ENCODE peak calls at places on chromosomes 12 and 14, in nine cellular contexts. One of them, this sample, is unnamed.
A peak's percentile ranks its signal among the peaks of the same experiment; 100 is the strongest.

GRCh38 chr14:101122855-101123129 is 219.3 kb upstream of the RTL1 start:
- DNase-seq in SJCRH30: peak; percentile 1
- DNase-seq in ovary: no peak
- DNase-seq in SIG-M5: no peak
- DNase-seq in NCI-H748 treated with DMSO at 0.1 percent for 48 hours: no peak
- DNase-seq in GM03348: no peak
- DNase-seq in effector memory CD4-positive, alpha-beta T cell: no peak
- DNase-seq in upper lobe of right lung: no peak
- DNase-seq in activated gamma-delta T cell treated with anti-CD3 and anti-CD28 coated beads, Interleukin-2, amount 50 U/mL, for 16 hours: no peak
- DNase-seq in this sample: no peak

GRCh38 chr12:103806807-103807206 is 34.2 kb downstream of the NT5DC3 start:
- DNase-seq in SJCRH30: no peak
- DNase-seq in ovary: no peak
- DNase-seq in SIG-M5: peak; percentile 42
- DNase-seq in NCI-H748 treated with DMSO at 0.1 percent for 48 hours: no peak
- DNase-seq in GM03348: no peak
- DNase-seq in effector memory CD4-positive, alpha-beta T cell: no peak
- DNase-seq in upper lobe of right lung: no peak
- DNase-seq in activated gamma-delta T cell treated with anti-CD3 and anti-CD28 coated beads, Interleukin-2, amount 50 U/mL, for 16 hours: no peak
- DNase-seq in this sample: no peak

GRCh38 chr14:94770251-94770749 is 387 bp upstream of the GSC start:
- DNase-seq in SJCRH30: no peak
- DNase-seq in ovary: no peak
- DNase-seq in SIG-M5: no peak
- DNase-seq in NCI-H748 treated with DMSO at 0.1 percent for 48 hours: no peak
- DNase-seq in GM03348: no peak
- DNase-seq in effector memory CD4-positive, alpha-beta T cell: no peak
- DNase-seq in upper lobe of right lung: no peak
- DNase-seq in activated gamma-delta T cell treated with anti-CD3 and anti-CD28 coated beads, Interleukin-2, amount 50 U/mL, for 16 hours: no peak
- DNase-seq in this sample: no peak

GRCh38 chr12:79407671-79408622 is 282.8 kb downstream of the PAWR start:
- DNase-seq in SJCRH30: peak; percentile 64
- DNase-seq in ovary: peak; percentile 65
- DNase-seq in SIG-M5: no peak
- DNase-seq in NCI-H748 treated with DMSO at 0.1 percent for 48 hours: peak; percentile 61
- DNase-seq in GM03348: peak; percentile 71
- DNase-seq in effector memory CD4-positive, alpha-beta T cell: no peak
- DNase-seq in upper lobe of right lung: no peak
- DNase-seq in activated gamma-delta T cell treated with anti-CD3 and anti-CD28 coated beads, Interleukin-2, amount 50 U/mL, for 16 hours: no peak
- DNase-seq in this sample: peak; percentile 91

GRCh38 chr12:57181561-57182155 is 34.2 kb upstream of the LRP1-AS start:
- DNase-seq in SJCRH30: no peak
- DNase-seq in ovary: no peak
- DNase-seq in SIG-M5: no peak
- DNase-seq in NCI-H748 treated with DMSO at 0.1 percent for 48 hours: no peak
- DNase-seq in GM03348: peak; percentile 77
- DNase-seq in effector memory CD4-positive, alpha-beta T cell: no peak
- DNase-seq in upper lobe of right lung: no peak
- DNase-seq in activated gamma-delta T cell treated with anti-CD3 and anti-CD28 coated beads, Interleukin-2, amount 50 U/mL, for 16 hours: no peak
- DNase-seq in this sample: peak; percentile 94

GRCh38 chr12:114904254-114905003 is 220.5 kb upstream of the TBX3 start:
- DNase-seq in SJCRH30: no peak
- DNase-seq in ovary: no peak
- DNase-seq in SIG-M5: no peak
- DNase-seq in NCI-H748 treated with DMSO at 0.1 percent for 48 hours: no peak
- DNase-seq in GM03348: no peak
- DNase-seq in effector memory CD4-positive, alpha-beta T cell: no peak
- DNase-seq in upper lobe of right lung: no peak
- DNase-seq in activated gamma-delta T cell treated with anti-CD3 and anti-CD28 coated beads, Interleukin-2, amount 50 U/mL, for 16 hours: no peak
- DNase-seq in this sample: peak; percentile 76

GRCh38 chr12:9118161-9118560 is 2.4 kb upstream of the A2M start:
- DNase-seq in SJCRH30: no peak
- DNase-seq in ovary: no peak
- DNase-seq in SIG-M5: peak; percentile 99
- DNase-seq in NCI-H748 treated with DMSO at 0.1 percent for 48 hours: no peak
- DNase-seq in GM03348: no peak
- DNase-seq in effector memory CD4-positive, alpha-beta T cell: no peak
- DNase-seq in upper lobe of right lung: no peak
- DNase-seq in activated gamma-delta T cell treated with anti-CD3 and anti-CD28 coated beads, Interleukin-2, amount 50 U/mL, for 16 hours: no peak
- DNase-seq in this sample: no peak

GRCh38 chr12:131844656-131845055 is 16.5 kb downstream of the MMP17 start:
- DNase-seq in SJCRH30: no peak
- DNase-seq in ovary: no peak
- DNase-seq in SIG-M5: no peak
- DNase-seq in NCI-H748 treated with DMSO at 0.1 percent for 48 hours: no peak
- DNase-seq in GM03348: no peak
- DNase-seq in effector memory CD4-positive, alpha-beta T cell: no peak
- DNase-seq in upper lobe of right lung: no peak
- DNase-seq in activated gamma-delta T cell treated with anti-CD3 and anti-CD28 coated beads, Interleukin-2, amount 50 U/mL, for 16 hours: no peak
- DNase-seq in this sample: no peak

GRCh38 chr14:89566644-89567411 is 149.8 kb upstream of the FOXN3 start:
- DNase-seq in SJCRH30: no peak
- DNase-seq in ovary: no peak
- DNase-seq in SIG-M5: no peak
- DNase-seq in NCI-H748 treated with DMSO at 0.1 percent for 48 hours: no peak
- DNase-seq in GM03348: no peak
- DNase-seq in effector memory CD4-positive, alpha-beta T cell: no peak
- DNase-seq in upper lobe of right lung: no peak
- DNase-seq in activated gamma-delta T cell treated with anti-CD3 and anti-CD28 coated beads, Interleukin-2, amount 50 U/mL, for 16 hours: no peak
- DNase-seq in this sample: no peak

GRCh38 chr14:92886337-92886736 is 36.6 kb upstream of the CHGA start:
- DNase-seq in SJCRH30: no peak
- DNase-seq in ovary: no peak
- DNase-seq in SIG-M5: no peak
- DNase-seq in NCI-H748 treated with DMSO at 0.1 percent for 48 hours: peak; percentile 98
- DNase-seq in GM03348: no peak
- DNase-seq in effector memory CD4-positive, alpha-beta T cell: no peak
- DNase-seq in upper lobe of right lung: no peak
- DNase-seq in activated gamma-delta T cell treated with anti-CD3 and anti-CD28 coated beads, Interleukin-2, amount 50 U/mL, for 16 hours: no peak
- DNase-seq in this sample: no peak

GRCh38 chr12:117124421-117125274 is 25.4 kb upstream of the TESC start:
- DNase-seq in SJCRH30: no peak
- DNase-seq in ovary: no peak
- DNase-seq in SIG-M5: no peak
- DNase-seq in NCI-H748 treated with DMSO at 0.1 percent for 48 hours: no peak
- DNase-seq in GM03348: no peak
- DNase-seq in effector memory CD4-positive, alpha-beta T cell: no peak
- DNase-seq in upper lobe of right lung: peak; percentile 28
- DNase-seq in activated gamma-delta T cell treated with anti-CD3 and anti-CD28 coated beads, Interleukin-2, amount 50 U/mL, for 16 hours: no peak
- DNase-seq in this sample: no peak

GRCh38 chr14:36245223-36245622 is 68.7 kb upstream of the PTCSC3 start:
- DNase-seq in SJCRH30: no peak
- DNase-seq in ovary: no peak
- DNase-seq in SIG-M5: no peak
- DNase-seq in NCI-H748 treated with DMSO at 0.1 percent for 48 hours: no peak
- DNase-seq in GM03348: no peak
- DNase-seq in effector memory CD4-positive, alpha-beta T cell: no peak
- DNase-seq in upper lobe of right lung: no peak
- DNase-seq in activated gamma-delta T cell treated with anti-CD3 and anti-CD28 coated beads, Interleukin-2, amount 50 U/mL, for 16 hours: no peak
- DNase-seq in this sample: no peak

GRCh38 chr14:20440465-20440864 is 4.5 kb upstream of the KLHL33 start:
- DNase-seq in SJCRH30: no peak
- DNase-seq in ovary: no peak
- DNase-seq in SIG-M5: no peak
- DNase-seq in NCI-H748 treated with DMSO at 0.1 percent for 48 hours: no peak
- DNase-seq in GM03348: no peak
- DNase-seq in effector memory CD4-positive, alpha-beta T cell: no peak
- DNase-seq in upper lobe of right lung: no peak
- DNase-seq in activated gamma-delta T cell treated with anti-CD3 and anti-CD28 coated beads, Interleukin-2, amount 50 U/mL, for 16 hours: no peak
- DNase-seq in this sample: no peak

GRCh38 chr14:53355581-53356112 is 202.5 kb upstream of the DDHD1 start:
- DNase-seq in SJCRH30: peak; percentile 85
- DNase-seq in ovary: no peak
- DNase-seq in SIG-M5: no peak
- DNase-seq in NCI-H748 treated with DMSO at 0.1 percent for 48 hours: no peak
- DNase-seq in GM03348: peak; percentile 57
- DNase-seq in effector memory CD4-positive, alpha-beta T cell: no peak
- DNase-seq in upper lobe of right lung: no peak
- DNase-seq in activated gamma-delta T cell treated with anti-CD3 and anti-CD28 coated beads, Interleukin-2, amount 50 U/mL, for 16 hours: no peak
- DNase-seq in this sample: peak; percentile 93

GRCh38 chr12:27453462-27453861 is 6.9 kb downstream of the SMCO2 start:
- DNase-seq in SJCRH30: no peak
- DNase-seq in ovary: no peak
- DNase-seq in SIG-M5: no peak
- DNase-seq in NCI-H748 treated with DMSO at 0.1 percent for 48 hours: no peak
- DNase-seq in GM03348: no peak
- DNase-seq in effector memory CD4-positive, alpha-beta T cell: no peak
- DNase-seq in upper lobe of right lung: no peak
- DNase-seq in activated gamma-delta T cell treated with anti-CD3 and anti-CD28 coated beads, Interleukin-2, amount 50 U/mL, for 16 hours: no peak
- DNase-seq in this sample: no peak

GRCh38 chr14:52248057-52248456 is 19.4 kb upstream of the PTGDR start:
- DNase-seq in SJCRH30: no peak
- DNase-seq in ovary: no peak
- DNase-seq in SIG-M5: no peak
- DNase-seq in NCI-H748 treated with DMSO at 0.1 percent for 48 hours: no peak
- DNase-seq in GM03348: no peak
- DNase-seq in effector memory CD4-positive, alpha-beta T cell: no peak
- DNase-seq in upper lobe of right lung: no peak
- DNase-seq in activated gamma-delta T cell treated with anti-CD3 and anti-CD28 coated beads, Interleukin-2, amount 50 U/mL, for 16 hours: no peak
- DNase-seq in this sample: no peak

GRCh38 chr14:24139272-24139934 is 2.0 kb downstream of the EMC9 start:
- DNase-seq in SJCRH30: no peak
- DNase-seq in ovary: no peak
- DNase-seq in SIG-M5: no peak
- DNase-seq in NCI-H748 treated with DMSO at 0.1 percent for 48 hours: no peak
- DNase-seq in GM03348: no peak
- DNase-seq in effector memory CD4-positive, alpha-beta T cell: no peak
- DNase-seq in upper lobe of right lung: no peak
- DNase-seq in activated gamma-delta T cell treated with anti-CD3 and anti-CD28 coated beads, Interleukin-2, amount 50 U/mL, for 16 hours: no peak
- DNase-seq in this sample: no peak

GRCh38 chr14:54362089-54362504 is 34.7 kb upstream of the CDKN3 start:
- DNase-seq in SJCRH30: no peak
- DNase-seq in ovary: no peak
- DNase-seq in SIG-M5: no peak
- DNase-seq in NCI-H748 treated with DMSO at 0.1 percent for 48 hours: no peak
- DNase-seq in GM03348: no peak
- DNase-seq in effector memory CD4-positive, alpha-beta T cell: no peak
- DNase-seq in upper lobe of right lung: no peak
- DNase-seq in activated gamma-delta T cell treated with anti-CD3 and anti-CD28 coated beads, Interleukin-2, amount 50 U/mL, for 16 hours: no peak
- DNase-seq in this sample: no peak

GRCh38 chr12:92108651-92109050 is 37.0 kb downstream of the BTG1 start:
- DNase-seq in SJCRH30: no peak
- DNase-seq in ovary: peak; percentile 69
- DNase-seq in SIG-M5: peak; percentile 80
- DNase-seq in NCI-H748 treated with DMSO at 0.1 percent for 48 hours: peak; percentile 40
- DNase-seq in GM03348: peak; percentile 11
- DNase-seq in effector memory CD4-positive, alpha-beta T cell: no peak
- DNase-seq in upper lobe of right lung: no peak
- DNase-seq in activated gamma-delta T cell treated with anti-CD3 and anti-CD28 coated beads, Interleukin-2, amount 50 U/mL, for 16 hours: no peak
- DNase-seq in this sample: no peak

GRCh38 chr12:5944688-5945070 is 380 bp downstream of the ANO2 start:
- DNase-seq in SJCRH30: no peak
- DNase-seq in ovary: no peak
- DNase-seq in SIG-M5: no peak
- DNase-seq in NCI-H748 treated with DMSO at 0.1 percent for 48 hours: no peak
- DNase-seq in GM03348: no peak
- DNase-seq in effector memory CD4-positive, alpha-beta T cell: no peak
- DNase-seq in upper lobe of right lung: no peak
- DNase-seq in activated gamma-delta T cell treated with anti-CD3 and anti-CD28 coated beads, Interleukin-2, amount 50 U/mL, for 16 hours: no peak
- DNase-seq in this sample: no peak

GRCh38 chr12:5000658-5001390 is 42.9 kb upstream of the KCNA5 start:
- DNase-seq in SJCRH30: peak; percentile 55
- DNase-seq in ovary: no peak
- DNase-seq in SIG-M5: no peak
- DNase-seq in NCI-H748 treated with DMSO at 0.1 percent for 48 hours: no peak
- DNase-seq in GM03348: no peak
- DNase-seq in effector memory CD4-positive, alpha-beta T cell: no peak
- DNase-seq in upper lobe of right lung: no peak
- DNase-seq in activated gamma-delta T cell treated with anti-CD3 and anti-CD28 coated beads, Interleukin-2, amount 50 U/mL, for 16 hours: no peak
- DNase-seq in this sample: no peak

GRCh38 chr12:69583203-69583602 is 2.1 kb upstream of the CCT2 start:
- DNase-seq in SJCRH30: peak; percentile 31
- DNase-seq in ovary: no peak
- DNase-seq in SIG-M5: no peak
- DNase-seq in NCI-H748 treated with DMSO at 0.1 percent for 48 hours: no peak
- DNase-seq in GM03348: no peak
- DNase-seq in effector memory CD4-positive, alpha-beta T cell: no peak
- DNase-seq in upper lobe of right lung: no peak
- DNase-seq in activated gamma-delta T cell treated with anti-CD3 and anti-CD28 coated beads, Interleukin-2, amount 50 U/mL, for 16 hours: no peak
- DNase-seq in this sample: peak; percentile 73

GRCh38 chr14:71108398-71109114 is 201.3 kb downstream of the PCNX1 start:
- DNase-seq in SJCRH30: no peak
- DNase-seq in ovary: no peak
- DNase-seq in SIG-M5: no peak
- DNase-seq in NCI-H748 treated with DMSO at 0.1 percent for 48 hours: no peak
- DNase-seq in GM03348: no peak
- DNase-seq in effector memory CD4-positive, alpha-beta T cell: no peak
- DNase-seq in upper lobe of right lung: no peak
- DNase-seq in activated gamma-delta T cell treated with anti-CD3 and anti-CD28 coated beads, Interleukin-2, amount 50 U/mL, for 16 hours: no peak
- DNase-seq in this sample: no peak

GRCh38 chr14:51310453-51311074 is 70.5 kb downstream of the TMX1 start:
- DNase-seq in SJCRH30: peak; percentile 35
- DNase-seq in ovary: peak; percentile 47
- DNase-seq in SIG-M5: no peak
- DNase-seq in NCI-H748 treated with DMSO at 0.1 percent for 48 hours: no peak
- DNase-seq in GM03348: peak; percentile 45
- DNase-seq in effector memory CD4-positive, alpha-beta T cell: no peak
- DNase-seq in upper lobe of right lung: no peak
- DNase-seq in activated gamma-delta T cell treated with anti-CD3 and anti-CD28 coated beads, Interleukin-2, amount 50 U/mL, for 16 hours: no peak
- DNase-seq in this sample: no peak

GRCh38 chr12:97560766-97561165 is 98.2 kb downstream of the RMST start:
- DNase-seq in SJCRH30: no peak
- DNase-seq in ovary: no peak
- DNase-seq in SIG-M5: no peak
- DNase-seq in NCI-H748 treated with DMSO at 0.1 percent for 48 hours: peak; percentile 63
- DNase-seq in GM03348: no peak
- DNase-seq in effector memory CD4-positive, alpha-beta T cell: no peak
- DNase-seq in upper lobe of right lung: no peak
- DNase-seq in activated gamma-delta T cell treated with anti-CD3 and anti-CD28 coated beads, Interleukin-2, amount 50 U/mL, for 16 hours: no peak
- DNase-seq in this sample: no peak

GRCh38 chr12:20557076-20557475 is 138.1 kb upstream of the SLCO1C1 start:
- DNase-seq in SJCRH30: no peak
- DNase-seq in ovary: no peak
- DNase-seq in SIG-M5: no peak
- DNase-seq in NCI-H748 treated with DMSO at 0.1 percent for 48 hours: no peak
- DNase-seq in GM03348: no peak
- DNase-seq in effector memory CD4-positive, alpha-beta T cell: no peak
- DNase-seq in upper lobe of right lung: no peak
- DNase-seq in activated gamma-delta T cell treated with anti-CD3 and anti-CD28 coated beads, Interleukin-2, amount 50 U/mL, for 16 hours: no peak
- DNase-seq in this sample: no peak

GRCh38 chr14:25111061-25111601 is 61.2 kb upstream of the STXBP6 start:
- DNase-seq in SJCRH30: peak; percentile 77
- DNase-seq in ovary: no peak
- DNase-seq in SIG-M5: no peak
- DNase-seq in NCI-H748 treated with DMSO at 0.1 percent for 48 hours: no peak
- DNase-seq in GM03348: peak; percentile 75
- DNase-seq in effector memory CD4-positive, alpha-beta T cell: no peak
- DNase-seq in upper lobe of right lung: no peak
- DNase-seq in activated gamma-delta T cell treated with anti-CD3 and anti-CD28 coated beads, Interleukin-2, amount 50 U/mL, for 16 hours: no peak
- DNase-seq in this sample: peak; percentile 80

GRCh38 chr14:69247691-69248440 is 12.1 kb upstream of the GALNT16 start:
- DNase-seq in SJCRH30: no peak
- DNase-seq in ovary: peak; percentile 83
- DNase-seq in SIG-M5: no peak
- DNase-seq in NCI-H748 treated with DMSO at 0.1 percent for 48 hours: no peak
- DNase-seq in GM03348: peak; percentile 88
- DNase-seq in effector memory CD4-positive, alpha-beta T cell: no peak
- DNase-seq in upper lobe of right lung: no peak
- DNase-seq in activated gamma-delta T cell treated with anti-CD3 and anti-CD28 coated beads, Interleukin-2, amount 50 U/mL, for 16 hours: no peak
- DNase-seq in this sample: no peak

GRCh38 chr12:27595231-27595642 is 71.2 kb downstream of the PPFIBP1 start:
- DNase-seq in SJCRH30: peak; percentile 84
- DNase-seq in ovary: peak; percentile 80
- DNase-seq in SIG-M5: no peak
- DNase-seq in NCI-H748 treated with DMSO at 0.1 percent for 48 hours: no peak
- DNase-seq in GM03348: peak; percentile 64
- DNase-seq in effector memory CD4-positive, alpha-beta T cell: no peak
- DNase-seq in upper lobe of right lung: no peak
- DNase-seq in activated gamma-delta T cell treated with anti-CD3 and anti-CD28 coated beads, Interleukin-2, amount 50 U/mL, for 16 hours: no peak
- DNase-seq in this sample: peak; percentile 62

GRCh38 chr12:13197526-13198141 is 1.1 kb downstream of the EMP1 start:
- DNase-seq in SJCRH30: no peak
- DNase-seq in ovary: peak; percentile 56
- DNase-seq in SIG-M5: no peak
- DNase-seq in NCI-H748 treated with DMSO at 0.1 percent for 48 hours: no peak
- DNase-seq in GM03348: peak; percentile 56
- DNase-seq in effector memory CD4-positive, alpha-beta T cell: no peak
- DNase-seq in upper lobe of right lung: peak; percentile 66
- DNase-seq in activated gamma-delta T cell treated with anti-CD3 and anti-CD28 coated beads, Interleukin-2, amount 50 U/mL, for 16 hours: no peak
- DNase-seq in this sample: no peak

GRCh38 chr12:48340891-48341290 is 9.8 kb downstream of the ZNF641 start:
- DNase-seq in SJCRH30: no peak
- DNase-seq in ovary: no peak
- DNase-seq in SIG-M5: no peak
- DNase-seq in NCI-H748 treated with DMSO at 0.1 percent for 48 hours: no peak
- DNase-seq in GM03348: no peak
- DNase-seq in effector memory CD4-positive, alpha-beta T cell: no peak
- DNase-seq in upper lobe of right lung: no peak
- DNase-seq in activated gamma-delta T cell treated with anti-CD3 and anti-CD28 coated beads, Interleukin-2, amount 50 U/mL, for 16 hours: no peak
- DNase-seq in this sample: no peak

This sample was measured in islet precursor cell.